ENCODE peak calls at places on chromosomes 16 and 17, in ten cellular contexts. I is NCI-H2081; R is cardiac muscle cell; U is COR-L47; W is epithelial cell of proximal tubule; Z is aorta; Q is NCI-H1105; D is GM23338; V is activated CD8-positive, alpha-beta memory T cell treated with anti-CD3 and anti-CD28 coated beads for 4 hours; C is HCT116. G is an unnamed sample.

GRCh38 chr17:44901323-44901965 is 2.2 kb upstream of the EFTUD2 start:
- DNase-seq in R (peak), V (no peak), I (no peak), W (no peak), Q (no peak), C (no peak), U (no peak), D (no peak), Z (no peak), G (no peak)

GRCh38 chr16:27932542-27933178 is 130.9 kb downstream of the GSG1L start:
- DNase-seq in U (no peak), I (no peak), R (no peak), C (no peak), W (no peak), Z (no peak), D (no peak), Q (no peak), V (no peak), G (no peak)

GRCh38 chr17:64626827-64627226 is 35.3 kb downstream of the SMURF2 start:
- DNase-seq in V (no peak), W (no peak), I (no peak), Q (no peak), Z (no peak), U (no peak), R (no peak), C (no peak), D (no peak), G (no peak)

GRCh38 chr16:25126820-25127232 is 15.3 kb downstream of the LCMT1 start:
- DNase-seq in D (no peak), C (no peak), W (no peak), I (peak), U (no peak), Z (no peak), V (no peak), Q (no peak), R (peak), G (no peak)

GRCh38 chr17:79633937-79634813 is 23.3 kb upstream of the RBFOX3 start:
- DNase-seq in V (no peak), D (no peak), U (no peak), Z (peak), I (no peak), C (no peak), Q (no peak), R (no peak), W (no peak), G (no peak)

GRCh38 chr16:14240216-14240843 is 169.2 kb downstream of the MRTFB start:
- DNase-seq in Z (no peak), R (peak), V (no peak), C (no peak), Q (no peak), W (no peak), D (no peak), I (no peak), U (no peak), G (no peak)

GRCh38 chr17:62802531-62803205 is 5.4 kb downstream of the MARCHF10 start:
- DNase-seq in Q (no peak), U (no peak), R (no peak), C (no peak), D (no peak), W (no peak), V (no peak), Z (no peak), I (peak), G (no peak)

GRCh38 chr17:72122668-72123495 is 2.1 kb downstream of the SOX9 start:
- DNase-seq in C (no peak), Z (peak), Q (no peak), W (no peak), U (no peak), R (peak), I (no peak), V (no peak), D (peak), G (no peak)

GRCh38 chr16:951660-952301 is 19.0 kb downstream of the LMF1 start:
- DNase-seq in V (no peak), W (no peak), U (no peak), R (no peak), Q (no peak), C (no peak), Z (no peak), D (no peak), I (no peak), G (no peak)

GRCh38 chr16:12675852-12676251 is 127.8 kb downstream of the CPPED1 start:
- DNase-seq in U (no peak), V (no peak), W (no peak), Z (no peak), R (peak), C (no peak), Q (no peak), I (no peak), D (no peak), G (no peak)

GRCh38 chr17:35879748-35880654 is at the start of gene CCL5:
- DNase-seq in I (no peak), U (no peak), W (no peak), C (no peak), Q (no peak), V (no peak), D (no peak), Z (peak), R (peak), G (no peak)

GRCh38 chr17:50003916-50004315 is 8.9 kb upstream of the DLX3 start:
- DNase-seq in Q (no peak), W (no peak), V (no peak), C (no peak), D (no peak), I (no peak), Z (no peak), R (no peak), U (no peak), G (no peak)